ENCODE peak calls at places on chromosomes 7 and 10, in five cellular contexts. One of them, this sample, is unnamed.

GRCh38 chr7:81173766-81174281 is 255.0 kb upstream of the SEMA3C start:
- DNase-seq in NT2/D1: no peak
- DNase-seq in tibial nerve: no peak
- DNase-seq in Panc1: peak; percentile 38
- DNase-seq in ovary: no peak
- DNase-seq in this sample: no peak

GRCh38 chr7:128906001-128906765 is 4.3 kb downstream of the KCP start:
- DNase-seq in ovary: no peak
- DNase-seq in NT2/D1: no peak
- DNase-seq in Panc1: no peak
- DNase-seq in tibial nerve: no peak
- DNase-seq in this sample: no peak

GRCh38 chr10:100232101-100232500 is 2.7 kb upstream of the CHUK start:
- DNase-seq in Panc1: no peak
- DNase-seq in ovary: no peak
- DNase-seq in NT2/D1: no peak
- DNase-seq in tibial nerve: no peak
- DNase-seq in this sample: no peak

GRCh38 chr7:159094919-159095915 is 49.5 kb downstream of the VIPR2 start:
- DNase-seq in Panc1: no peak
- DNase-seq in tibial nerve: no peak
- DNase-seq in ovary: no peak
- DNase-seq in NT2/D1: no peak
- DNase-seq in this sample: no peak

GRCh38 chr10:33596411-33596810 is 261.9 kb upstream of the NRP1 start:
- DNase-seq in tibial nerve: no peak
- DNase-seq in NT2/D1: no peak
- DNase-seq in Panc1: no peak
- DNase-seq in ovary: no peak
- DNase-seq in this sample: no peak

GRCh38 chr7:15011289-15011688 is 108.7 kb upstream of the DGKB start:
- DNase-seq in Panc1: no peak
- DNase-seq in ovary: no peak
- DNase-seq in NT2/D1: peak; percentile 72
- DNase-seq in tibial nerve: no peak
- DNase-seq in this sample: no peak

GRCh38 chr10:373516-374309 is 238.5 kb downstream of the ZMYND11 start:
- DNase-seq in NT2/D1: no peak
- DNase-seq in tibial nerve: no peak
- DNase-seq in ovary: no peak
- DNase-seq in Panc1: no peak
- DNase-seq in this sample: no peak

GRCh38 chr10:78656815-78657621 is 411.7 kb upstream of the ZMIZ1 start:
- DNase-seq in ovary: no peak
- DNase-seq in NT2/D1: no peak
- DNase-seq in tibial nerve: no peak
- DNase-seq in Panc1: no peak
- DNase-seq in this sample: peak; percentile 35

GRCh38 chr7:7911339-7911738 is 57.3 kb upstream of the GLCCI1 start:
- DNase-seq in Panc1: no peak
- DNase-seq in NT2/D1: peak; percentile 94
- DNase-seq in tibial nerve: no peak
- DNase-seq in ovary: no peak
- DNase-seq in this sample: no peak

GRCh38 chr7:129875160-129875559 is 77.6 kb downstream of the UBE2H start:
- DNase-seq in ovary: no peak
- DNase-seq in NT2/D1: no peak
- DNase-seq in Panc1: no peak
- DNase-seq in tibial nerve: no peak
- DNase-seq in this sample: no peak

GRCh38 chr10:9149134-9149533 is 1094.6 kb downstream of the GATA3 start:
- DNase-seq in Panc1: no peak
- DNase-seq in NT2/D1: no peak
- DNase-seq in tibial nerve: no peak
- DNase-seq in ovary: no peak
- DNase-seq in this sample: no peak

GRCh38 chr10:71712170-71712569 is 7.4 kb downstream of the C10orf105 start:
- DNase-seq in ovary: no peak
- DNase-seq in tibial nerve: no peak
- DNase-seq in Panc1: no peak
- DNase-seq in NT2/D1: no peak
- DNase-seq in this sample: no peak

GRCh38 chr10:71712572-71713134 is 6.9 kb downstream of the C10orf105 start:
- DNase-seq in ovary: no peak
- DNase-seq in tibial nerve: no peak
- DNase-seq in NT2/D1: no peak
- DNase-seq in Panc1: no peak
- DNase-seq in this sample: no peak

GRCh38 chr10:71710519-71710918 is 9.1 kb downstream of the C10orf105 start:
- DNase-seq in Panc1: no peak
- DNase-seq in tibial nerve: no peak
- DNase-seq in ovary: peak; percentile 28
- DNase-seq in NT2/D1: no peak
- DNase-seq in this sample: no peak

GRCh38 chr10:71708897-71709882 is 10.4 kb downstream of the C10orf105 start:
- DNase-seq in NT2/D1: no peak
- DNase-seq in tibial nerve: no peak
- DNase-seq in ovary: no peak
- DNase-seq in Panc1: no peak
- DNase-seq in this sample: no peak

DNA sequence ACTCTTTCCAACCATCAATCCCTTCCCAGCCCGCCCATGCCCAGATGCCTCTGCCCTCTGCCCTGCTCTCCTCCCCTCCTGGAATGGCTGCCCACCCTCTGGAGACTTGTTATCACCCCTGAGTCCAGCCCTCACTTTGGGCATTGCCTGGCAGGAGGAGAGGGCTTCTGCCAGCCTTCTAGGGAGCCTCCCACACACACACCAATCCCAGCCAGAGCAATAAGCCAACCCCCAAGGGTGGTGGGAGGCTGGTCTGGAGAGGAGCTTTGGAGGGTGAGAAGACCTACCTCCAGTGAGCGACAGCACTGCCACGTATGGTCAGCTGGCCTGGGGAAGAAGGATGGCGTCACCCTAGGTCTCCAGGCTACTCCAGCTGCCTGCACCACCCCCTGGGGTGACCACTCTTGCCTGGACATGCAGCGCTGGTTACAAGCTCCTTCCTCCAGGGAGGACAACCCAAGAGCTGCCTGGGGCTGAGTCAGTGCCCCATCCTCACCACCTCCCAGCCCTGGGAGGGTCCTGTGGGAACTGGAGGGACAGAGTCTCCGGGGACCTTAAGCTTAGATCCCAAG is 8.4 kb downstream of the C10orf105 start:
- DNase-seq in tibial nerve: no peak
- DNase-seq in NT2/D1: no peak
- DNase-seq in ovary: peak; percentile 21
- DNase-seq in Panc1: no peak
- DNase-seq in this sample: no peak
- H3K4me1 ChIP-seq in tibial nerve: peaks cover 39% of the 10 kb centered on the region
- H3K4me1 ChIP-seq in NT2/D1: peaks cover 11% of the 10 kb centered on the region
- H3K4me1 ChIP-seq in ovary: peaks cover 29% of the 10 kb centered on the region
- H3K4me1 ChIP-seq in Panc1: peaks cover 9% of the 10 kb centered on the region
- H3K4me1 ChIP-seq in this sample: peaks cover 11% of the 10 kb centered on the region

GRCh38 chr10:123357363-123358075 is 203.3 kb downstream of the BUB3 start:
- DNase-seq in ovary: no peak
- DNase-seq in tibial nerve: no peak
- DNase-seq in Panc1: no peak
- DNase-seq in NT2/D1: no peak
- DNase-seq in this sample: no peak
- H3K4me1 ChIP-seq in ovary: no peaks in the 10 kb centered on the region
- H3K4me1 ChIP-seq in tibial nerve: no peaks in the 10 kb centered on the region
- H3K4me1 ChIP-seq in Panc1: no peaks in the 10 kb centered on the region
- H3K4me1 ChIP-seq in NT2/D1: no peaks in the 10 kb centered on the region
- H3K4me1 ChIP-seq in this sample: no peaks in the 10 kb centered on the region

GRCh38 chr7:98284335-98285036 is 3.0 kb downstream of the BRI3 start:
- DNase-seq in tibial nerve: peak; percentile 57
- DNase-seq in Panc1: no peak
- DNase-seq in NT2/D1: no peak
- DNase-seq in ovary: peak; percentile 37
- DNase-seq in this sample: peak; percentile 92

GRCh38 chr7:98286701-98287485 is 5.4 kb downstream of the BRI3 start:
- DNase-seq in tibial nerve: no peak
- DNase-seq in ovary: no peak
- DNase-seq in Panc1: no peak
- DNase-seq in NT2/D1: no peak
- DNase-seq in this sample: no peak

GRCh38 chr7:98283887-98284222 is 2.4 kb downstream of the BRI3 start:
- DNase-seq in NT2/D1: no peak
- DNase-seq in tibial nerve: no peak
- DNase-seq in Panc1: no peak
- DNase-seq in ovary: no peak
- DNase-seq in this sample: no peak

GRCh38 chr7:98286093-98286525 is 4.6 kb downstream of the BRI3 start:
- DNase-seq in tibial nerve: peak; percentile 87
- DNase-seq in NT2/D1: no peak
- DNase-seq in Panc1: no peak
- DNase-seq in ovary: peak; percentile 58
- DNase-seq in this sample: peak; percentile 63

DNA sequence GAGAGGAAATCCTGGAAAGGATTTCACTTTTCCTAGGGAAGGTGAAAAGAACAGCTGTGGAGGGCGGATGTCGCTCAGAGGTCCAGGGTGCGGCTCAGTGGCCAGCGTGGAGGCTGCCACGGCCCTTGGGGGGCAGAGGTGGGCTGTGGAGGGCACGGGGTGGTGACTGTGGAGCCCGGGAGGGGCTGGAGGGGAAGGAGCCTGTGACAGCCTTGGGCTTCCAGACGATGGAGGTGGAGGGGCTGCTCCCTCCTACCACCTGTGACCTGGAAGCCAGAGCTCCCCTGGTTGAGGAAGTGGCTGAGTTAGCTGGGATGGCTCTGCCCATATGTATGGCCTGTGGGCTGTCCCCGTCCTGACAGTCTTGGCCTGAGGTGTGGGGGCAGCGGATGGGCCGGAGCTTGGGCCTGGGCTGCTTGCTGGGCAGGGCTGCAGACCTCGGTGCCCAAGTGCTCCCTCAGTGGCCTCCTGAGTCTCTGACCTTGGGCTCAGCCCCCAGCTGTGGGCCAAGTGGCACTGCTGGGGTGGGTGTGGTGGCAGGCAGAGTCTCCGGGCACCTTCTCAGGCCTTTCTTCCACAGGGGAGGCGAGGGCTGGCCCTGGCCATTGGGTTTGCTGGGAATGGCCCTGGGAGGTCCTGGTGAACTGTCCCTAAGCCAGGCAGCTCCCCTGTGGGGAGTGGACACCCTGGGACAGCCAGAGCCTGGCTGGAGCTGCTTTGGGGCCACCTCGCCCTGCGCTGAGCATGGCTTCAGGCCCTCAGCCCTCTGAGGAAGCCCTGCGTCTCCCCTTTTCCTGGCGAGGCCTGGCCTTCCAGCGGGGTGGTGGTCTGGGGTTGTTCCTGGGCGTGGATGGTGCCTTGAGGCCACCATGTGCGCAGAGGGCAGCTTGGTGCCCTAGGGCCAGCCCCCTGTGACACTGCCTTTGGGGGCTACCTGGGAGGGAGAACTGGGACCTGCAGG is 3.9 kb downstream of the BRI3 start:
- DNase-seq in ovary: no peak
- DNase-seq in Panc1: no peak
- DNase-seq in NT2/D1: no peak
- DNase-seq in tibial nerve: no peak
- DNase-seq in this sample: no peak
- H3K4me1 ChIP-seq in ovary: peaks cover 38% of the 10 kb centered on the region
- H3K4me1 ChIP-seq in Panc1: peaks cover 52% of the 10 kb centered on the region
- H3K4me1 ChIP-seq in NT2/D1: peaks cover 31% of the 10 kb centered on the region
- H3K4me1 ChIP-seq in tibial nerve: peaks cover 53% of the 10 kb centered on the region
- H3K4me1 ChIP-seq in this sample: peaks cover 44% of the 10 kb centered on the region

DNA sequence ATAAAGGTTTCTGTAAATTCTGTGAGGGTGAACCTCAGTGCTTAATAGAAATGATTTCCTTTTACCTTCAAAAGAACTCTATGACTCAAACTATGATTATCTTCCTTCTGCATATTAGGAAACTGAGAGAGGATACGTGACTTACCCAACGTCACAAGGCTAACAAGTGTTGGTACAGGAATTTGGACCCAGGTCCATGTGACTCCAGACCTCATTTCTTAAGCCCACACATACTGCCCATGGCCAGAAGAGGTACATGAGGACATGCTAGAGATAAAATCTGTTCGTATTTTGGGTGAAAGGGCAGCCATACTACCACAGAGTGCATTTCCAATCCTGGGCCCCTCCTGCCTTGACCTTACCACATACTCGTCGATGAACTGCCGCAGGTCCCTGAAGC is 61.5 kb upstream of the TM9SF3 start:
- DNase-seq in ovary: no peak
- DNase-seq in tibial nerve: no peak
- DNase-seq in NT2/D1: no peak
- DNase-seq in Panc1: no peak
- DNase-seq in this sample: no peak
- H3K4me1 ChIP-seq in ovary: no peaks in the 10 kb centered on the region
- H3K4me1 ChIP-seq in tibial nerve: no peaks in the 10 kb centered on the region
- H3K4me1 ChIP-seq in NT2/D1: no peaks in the 10 kb centered on the region
- H3K4me1 ChIP-seq in Panc1: no peaks in the 10 kb centered on the region
- H3K4me1 ChIP-seq in this sample: no peaks in the 10 kb centered on the region

DNA sequence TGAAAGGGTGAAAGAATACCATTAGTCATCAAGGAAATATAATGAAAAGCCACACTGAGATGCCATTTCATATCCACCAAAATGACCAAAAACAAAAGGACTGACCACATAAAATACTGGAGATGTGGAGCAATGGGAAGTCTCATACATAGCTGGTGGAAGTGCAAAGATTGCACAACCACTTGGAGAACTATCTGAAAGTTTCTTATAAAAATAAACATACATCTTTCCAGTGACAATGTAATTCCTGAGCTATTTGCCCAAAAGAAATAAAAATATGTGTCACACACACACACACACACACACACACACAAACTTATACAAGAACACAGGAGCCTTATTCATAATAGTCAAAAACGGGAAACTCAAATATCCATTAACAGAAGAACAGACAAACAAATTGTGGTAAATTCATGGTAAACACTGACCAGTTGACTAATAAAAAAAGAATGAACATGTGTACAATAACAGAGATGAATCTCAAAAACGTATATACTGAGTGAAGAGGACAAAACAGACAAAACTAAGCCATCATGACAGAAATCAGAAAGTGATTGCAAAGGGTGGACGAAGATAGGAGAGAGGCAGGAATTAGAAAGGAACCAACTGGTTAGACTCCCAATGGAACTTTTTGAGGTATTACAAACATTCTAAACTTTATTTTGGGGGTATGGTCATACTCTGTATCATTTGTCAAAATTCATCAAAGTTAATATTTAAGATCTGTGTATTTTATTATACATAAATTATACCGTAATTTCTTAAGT is 21.5 kb downstream of the WASL start:
- DNase-seq in NT2/D1: no peak
- DNase-seq in ovary: no peak
- DNase-seq in tibial nerve: no peak
- DNase-seq in Panc1: no peak
- DNase-seq in this sample: no peak
- H3K4me1 ChIP-seq in NT2/D1: no peaks in the 10 kb centered on the region
- H3K4me1 ChIP-seq in ovary: peaks cover 2% of the 10 kb centered on the region
- H3K4me1 ChIP-seq in tibial nerve: peaks cover 27% of the 10 kb centered on the region
- H3K4me1 ChIP-seq in Panc1: peaks cover 10% of the 10 kb centered on the region
- H3K4me1 ChIP-seq in this sample: no peaks in the 10 kb centered on the region